ENCODE peak calls at places on chromosomes 2 and 18, in eight cellular contexts. V is tibial artery, R is upper lobe of right lung, Y is transverse colon, C is AG10803, A is fibroblast of mammary gland, Z is PC-3, G is heart right ventricle. X is an unnamed sample.

GRCh38 chr2:234446404-234447076 is 50.3 kb downstream of the ARL4C start:
- DNase-seq in V (peak; percentile 72), R (peak; percentile 81), Y (peak; percentile 71), C (no peak), A (no peak), Z (no peak), G (peak; percentile 60), X (no peak)

GRCh38 chr18:44798433-44799048 is 117.9 kb downstream of the SETBP1 start:
- DNase-seq in V (no peak), R (no peak), Y (no peak), C (no peak), A (no peak), Z (no peak), G (no peak), X (no peak)

GRCh38 chr2:218228366-218229092 is 11.5 kb downstream of the ARPC2 start:
- DNase-seq in V (no peak), R (no peak), Y (no peak), C (no peak), A (peak; percentile 33), Z (peak; percentile 14), G (no peak), X (no peak)

GRCh38 chr2:236215761-236216333 is 47.7 kb upstream of the GBX2 start:
- DNase-seq in V (no peak), R (no peak), Y (no peak), C (no peak), A (no peak), Z (no peak), G (no peak), X (no peak)

GRCh38 chr2:150212722-150213171 is 274.7 kb downstream of the RND3 start:
- DNase-seq in V (no peak), R (no peak), Y (no peak), C (peak; percentile 96), A (peak; percentile 15), Z (no peak), G (no peak), X (peak; percentile 75)

GRCh38 chr18:9719421-9719981 is 11.4 kb downstream of the RAB31 start:
- DNase-seq in V (no peak), R (peak; percentile 71), Y (no peak), C (peak; percentile 69), A (peak; percentile 91), Z (peak; percentile 91), G (no peak), X (peak; percentile 50)

GRCh38 chr2:121102949-121103348 is 182.1 kb downstream of the TFCP2L1 start:
- DNase-seq in V (no peak), R (no peak), Y (no peak), C (no peak), A (no peak), Z (no peak), G (no peak), X (no peak)

GRCh38 chr2:19573784-19574183 is 215.4 kb upstream of the OSR1 start:
- DNase-seq in V (no peak), R (no peak), Y (no peak), C (no peak), A (no peak), Z (no peak), G (no peak), X (no peak)

GRCh38 chr2:212995920-212996319 is 155.5 kb downstream of the IKZF2 start:
- DNase-seq in V (no peak), R (no peak), Y (no peak), C (no peak), A (peak; percentile 75), Z (peak; percentile 64), G (no peak), X (no peak)

GRCh38 chr2:216765810-216766259 is 70.5 kb upstream of the IGFBP5 start:
- DNase-seq in V (no peak), R (no peak), Y (no peak), C (no peak), A (no peak), Z (peak; percentile 14), G (peak; percentile 45), X (no peak)

GRCh38 chr2:171668111-171668600 is 19.1 kb upstream of the DYNC1I2 start:
- DNase-seq in V (no peak), R (no peak), Y (no peak), C (no peak), A (no peak), Z (no peak), G (no peak), X (no peak)

GRCh38 chr2:211835695-211836094 is 702.9 kb downstream of the ERBB4 start:
- DNase-seq in V (no peak), R (no peak), Y (no peak), C (no peak), A (no peak), Z (no peak), G (no peak), X (no peak)

GRCh38 chr2:71893646-71894045 is 254.0 kb downstream of the CYP26B1 start:
- DNase-seq in V (no peak), R (no peak), Y (no peak), C (no peak), A (no peak), Z (no peak), G (no peak), X (no peak)

GRCh38 chr18:58449366-58449935 is 179.4 kb downstream of the ALPK2 start:
- DNase-seq in V (no peak), R (no peak), Y (no peak), C (no peak), A (no peak), Z (peak; percentile 37), G (no peak), X (no peak)

GRCh38 chr2:141021109-141021508 is 1109.7 kb downstream of the LRP1B start:
- DNase-seq in V (no peak), R (no peak), Y (no peak), C (peak; percentile 68), A (peak; percentile 93), Z (peak; percentile 92), G (no peak), X (peak; percentile 59)

GRCh38 chr2:234577191-234577590 is 80.3 kb upstream of the ARL4C start:
- DNase-seq in V (no peak), R (no peak), Y (no peak), C (no peak), A (no peak), Z (no peak), G (no peak), X (no peak)

GRCh38 chr2:207202645-207203044 is 36.9 kb upstream of the KLF7 start:
- DNase-seq in V (no peak), R (no peak), Y (no peak), C (peak; percentile 22), A (peak; percentile 46), Z (peak; percentile 71), G (no peak), X (no peak)

GRCh38 chr2:203532957-203533695 is 2.0 kb downstream of the RAPH1 start:
- DNase-seq in V (no peak), R (no peak), Y (no peak), C (peak; percentile 63), A (peak; percentile 61), Z (peak; percentile 19), G (no peak), X (no peak)

GRCh38 chr18:34821669-34822210 is 111.6 kb downstream of the DTNA start:
- DNase-seq in V (no peak), R (no peak), Y (no peak), C (no peak), A (no peak), Z (no peak), G (no peak), X (no peak)

GRCh38 chr2:187964742-187965141 is 326.9 kb upstream of the GULP1 start:
- DNase-seq in V (no peak), R (no peak), Y (no peak), C (no peak), A (peak; percentile 87), Z (peak; percentile 55), G (no peak), X (no peak)

GRCh38 chr2:10158681-10159080 is 36.1 kb downstream of the RRM2 start:
- DNase-seq in V (no peak), R (no peak), Y (no peak), C (no peak), A (no peak), Z (no peak), G (no peak), X (no peak)

GRCh38 chr2:84676295-84676694 is 160.0 kb downstream of the DNAH6 start:
- DNase-seq in V (no peak), R (no peak), Y (no peak), C (peak; percentile 74), A (peak; percentile 77), Z (peak; percentile 24), G (no peak), X (peak; percentile 61)
- TF ChIP-seq CTCF in V (no peak), R (no peak), Y (no peak), C (peak; percentile 24), A (no peak), Z (no peak), G (no peak), X (no peak)

GRCh38 chr18:42038936-42039335 is 83.9 kb downstream of the PIK3C3 start:
- DNase-seq in V (no peak), R (no peak), Y (no peak), C (peak; percentile 99), A (peak; percentile 65), Z (no peak), G (no peak), X (peak; percentile 89)
- H3K4me3 ChIP-seq in V (no peak overlapping the region), R (no peak overlapping the region), Y (no peak overlapping the region), C (no peak overlapping the region), A (no peak overlapping the region), Z (no peak overlapping the region), G (no peak overlapping the region), X (no peak overlapping the region)

DNA sequence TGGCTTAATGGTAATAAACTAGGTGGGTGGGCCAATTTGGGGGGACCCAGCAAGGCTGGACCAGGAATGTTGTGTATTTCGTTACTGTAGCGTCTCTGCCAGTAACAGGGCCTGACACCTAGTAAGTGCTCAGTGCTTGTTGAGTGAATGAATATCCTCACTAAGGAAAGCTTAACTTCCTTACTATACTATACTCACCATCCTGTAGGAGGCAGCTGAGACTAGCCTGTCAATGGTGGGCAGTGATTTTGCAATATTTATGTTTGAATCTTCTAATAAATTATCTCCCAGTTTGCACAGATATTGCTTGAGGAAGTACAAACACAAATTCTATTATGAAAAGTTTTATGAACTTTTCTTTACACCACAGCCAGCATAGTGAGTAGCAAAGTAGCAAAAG is 370.7 kb upstream of the SYT4 start:
- DNase-seq in V (no peak), R (no peak), Y (no peak), C (no peak), A (peak; percentile 19), Z (peak; percentile 1), G (no peak), X (no peak)
- TF ChIP-seq CTCF in V (no peak), R (no peak), Y (no peak), C (peak; percentile 32), A (peak; percentile 34), Z (no peak), G (no peak), X (peak; percentile 31)

DNA sequence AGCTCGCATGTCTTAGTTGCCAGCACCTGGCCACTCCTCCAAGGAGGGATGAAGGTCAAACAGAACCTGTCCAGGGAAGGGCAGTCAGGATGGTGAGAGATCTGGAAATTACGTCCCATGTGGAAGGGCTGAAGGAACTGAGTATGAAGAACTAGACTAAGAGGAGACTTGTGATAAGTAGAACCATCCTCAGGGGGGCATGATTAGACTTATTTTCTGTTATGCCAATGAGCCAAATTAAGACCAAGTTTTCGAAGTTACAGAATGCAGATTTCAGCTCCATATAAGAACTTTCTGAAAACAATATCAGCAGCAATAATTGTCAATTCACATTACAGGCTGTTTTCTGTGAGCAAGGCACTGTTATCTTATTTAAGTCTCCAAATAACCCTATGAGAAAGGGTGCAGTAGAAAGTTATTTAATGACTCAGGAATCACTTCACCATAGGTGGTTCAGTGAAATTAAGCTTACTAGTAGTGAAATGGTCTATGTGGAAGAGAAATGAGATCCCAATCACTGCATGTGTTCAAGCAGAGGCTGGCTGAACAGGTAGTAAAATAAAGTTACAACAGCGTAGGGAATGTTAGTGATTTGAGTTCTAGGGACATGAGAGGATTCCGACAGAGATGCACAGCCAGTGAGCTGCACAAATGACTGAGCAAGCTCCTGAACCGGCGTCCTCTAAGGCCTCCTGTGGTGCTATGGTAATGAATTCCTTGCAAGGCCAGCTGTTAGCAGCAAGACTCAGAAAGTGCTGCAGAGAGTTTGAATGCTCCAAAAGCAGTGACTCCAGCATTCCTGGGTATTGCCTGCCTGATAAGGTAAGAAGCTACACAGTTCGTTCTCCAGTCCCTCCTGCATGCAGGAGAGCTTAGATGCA is 4.5 kb upstream of the DYM start:
- DNase-seq in V (no peak), R (no peak), Y (no peak), C (no peak), A (peak; percentile 32), Z (no peak), G (no peak), X (no peak)
- H3K4me3 ChIP-seq in V (no peak overlapping the region), R (no peak overlapping the region), Y (no peak overlapping the region), C (no peak overlapping the region), A (no peak overlapping the region), Z (no peak overlapping the region), G (no peak overlapping the region), X (no peak overlapping the region)

X was measured in BJ.